ENCODE peak calls at places on chromosomes 6 and 20, in six cellular contexts. One of them, this sample, is unnamed.
A peak's percentile ranks its signal among the peaks of the same experiment; 100 is the strongest.

GRCh38 chr6:164296411-164296810 is 881.9 kb downstream of the QKI start:
- DNase-seq in stimulated activated CD4-positive, alpha-beta T cell treated with anti-CD3 and anti-CD28 coated beads, Interleukin-4, amount 100 ng/mL, for 1 hour: no peak
- DNase-seq in fibroblast of lung: no peak
- DNase-seq in ELR: no peak
- DNase-seq in non-pigmented ciliary epithelial cell: no peak
- DNase-seq in tibial artery: no peak
- DNase-seq in this sample: no peak

GRCh38 chr20:12171927-12172581 is 254.4 kb downstream of the BTBD3 start:
- DNase-seq in non-pigmented ciliary epithelial cell: peak; percentile 65
- DNase-seq in stimulated activated CD4-positive, alpha-beta T cell treated with anti-CD3 and anti-CD28 coated beads, Interleukin-4, amount 100 ng/mL, for 1 hour: no peak
- DNase-seq in fibroblast of lung: peak; percentile 89
- DNase-seq in ELR: no peak
- DNase-seq in tibial artery: no peak
- DNase-seq in this sample: no peak

GRCh38 chr6:67458265-67458664 is 1176.8 kb upstream of the ADGRB3 start:
- DNase-seq in fibroblast of lung: peak; percentile 5
- DNase-seq in non-pigmented ciliary epithelial cell: no peak
- DNase-seq in stimulated activated CD4-positive, alpha-beta T cell treated with anti-CD3 and anti-CD28 coated beads, Interleukin-4, amount 100 ng/mL, for 1 hour: no peak
- DNase-seq in ELR: no peak
- DNase-seq in tibial artery: no peak
- DNase-seq in this sample: no peak

GRCh38 chr20:9794831-9795230 is 44.0 kb downstream of the PAK5 start:
- DNase-seq in tibial artery: no peak
- DNase-seq in non-pigmented ciliary epithelial cell: no peak
- DNase-seq in ELR: no peak
- DNase-seq in stimulated activated CD4-positive, alpha-beta T cell treated with anti-CD3 and anti-CD28 coated beads, Interleukin-4, amount 100 ng/mL, for 1 hour: no peak
- DNase-seq in fibroblast of lung: no peak
- DNase-seq in this sample: no peak

GRCh38 chr20:59422911-59423520 is 122.6 kb downstream of the EDN3 start:
- DNase-seq in non-pigmented ciliary epithelial cell: no peak
- DNase-seq in stimulated activated CD4-positive, alpha-beta T cell treated with anti-CD3 and anti-CD28 coated beads, Interleukin-4, amount 100 ng/mL, for 1 hour: no peak
- DNase-seq in tibial artery: no peak
- DNase-seq in ELR: no peak
- DNase-seq in fibroblast of lung: no peak
- DNase-seq in this sample: no peak

GRCh38 chr6:14754636-14755513 is 491.0 kb upstream of the JARID2 start:
- DNase-seq in fibroblast of lung: no peak
- DNase-seq in ELR: no peak
- DNase-seq in stimulated activated CD4-positive, alpha-beta T cell treated with anti-CD3 and anti-CD28 coated beads, Interleukin-4, amount 100 ng/mL, for 1 hour: peak; percentile 45
- DNase-seq in non-pigmented ciliary epithelial cell: no peak
- DNase-seq in tibial artery: no peak
- DNase-seq in this sample: no peak

GRCh38 chr6:84774174-84775158 is 10.1 kb upstream of the TBX18 start:
- DNase-seq in tibial artery: peak; percentile 87
- DNase-seq in stimulated activated CD4-positive, alpha-beta T cell treated with anti-CD3 and anti-CD28 coated beads, Interleukin-4, amount 100 ng/mL, for 1 hour: no peak
- DNase-seq in fibroblast of lung: no peak
- DNase-seq in non-pigmented ciliary epithelial cell: no peak
- DNase-seq in ELR: peak; percentile 60
- DNase-seq in this sample: peak; percentile 82

GRCh38 chr20:51457281-51457932 is 85.1 kb downstream of the NFATC2 start:
- DNase-seq in fibroblast of lung: peak; percentile 76
- DNase-seq in non-pigmented ciliary epithelial cell: no peak
- DNase-seq in tibial artery: peak; percentile 80
- DNase-seq in ELR: peak; percentile 86
- DNase-seq in stimulated activated CD4-positive, alpha-beta T cell treated with anti-CD3 and anti-CD28 coated beads, Interleukin-4, amount 100 ng/mL, for 1 hour: no peak
- DNase-seq in this sample: peak; percentile 84

GRCh38 chr20:37714973-37715657 is 21.3 kb downstream of the CTNNBL1 start:
- DNase-seq in tibial artery: no peak
- DNase-seq in fibroblast of lung: peak; percentile 20
- DNase-seq in stimulated activated CD4-positive, alpha-beta T cell treated with anti-CD3 and anti-CD28 coated beads, Interleukin-4, amount 100 ng/mL, for 1 hour: no peak
- DNase-seq in ELR: peak; percentile 67
- DNase-seq in non-pigmented ciliary epithelial cell: peak; percentile 34
- DNase-seq in this sample: no peak

GRCh38 chr20:56411759-56412472 is at the start of gene CASS4:
- DNase-seq in tibial artery: no peak
- DNase-seq in ELR: no peak
- DNase-seq in stimulated activated CD4-positive, alpha-beta T cell treated with anti-CD3 and anti-CD28 coated beads, Interleukin-4, amount 100 ng/mL, for 1 hour: no peak
- DNase-seq in non-pigmented ciliary epithelial cell: peak; percentile 57
- DNase-seq in fibroblast of lung: peak; percentile 93
- DNase-seq in this sample: peak; percentile 37

GRCh38 chr6:27617700-27618689 is 145.1 kb upstream of the ZNF184 start:
- DNase-seq in ELR: peak; percentile 72
- DNase-seq in tibial artery: no peak
- DNase-seq in stimulated activated CD4-positive, alpha-beta T cell treated with anti-CD3 and anti-CD28 coated beads, Interleukin-4, amount 100 ng/mL, for 1 hour: no peak
- DNase-seq in fibroblast of lung: peak; percentile 57
- DNase-seq in non-pigmented ciliary epithelial cell: no peak
- DNase-seq in this sample: peak; percentile 38

GRCh38 chr20:33169176-33169794 is 1.3 kb downstream of the BPIFA2 start:
- DNase-seq in tibial artery: no peak
- DNase-seq in ELR: peak; percentile 37
- DNase-seq in fibroblast of lung: no peak
- DNase-seq in non-pigmented ciliary epithelial cell: no peak
- DNase-seq in stimulated activated CD4-positive, alpha-beta T cell treated with anti-CD3 and anti-CD28 coated beads, Interleukin-4, amount 100 ng/mL, for 1 hour: peak; percentile 4
- DNase-seq in this sample: no peak

GRCh38 chr20:49448917-49449316 is 33.6 kb downstream of the KCNB1 start:
- DNase-seq in non-pigmented ciliary epithelial cell: no peak
- DNase-seq in fibroblast of lung: no peak
- DNase-seq in stimulated activated CD4-positive, alpha-beta T cell treated with anti-CD3 and anti-CD28 coated beads, Interleukin-4, amount 100 ng/mL, for 1 hour: no peak
- DNase-seq in ELR: no peak
- DNase-seq in tibial artery: no peak
- DNase-seq in this sample: no peak

GRCh38 chr6:22401206-22401605 is 104.4 kb upstream of the PRL start:
- DNase-seq in fibroblast of lung: no peak
- DNase-seq in tibial artery: no peak
- DNase-seq in non-pigmented ciliary epithelial cell: no peak
- DNase-seq in ELR: peak; percentile 3
- DNase-seq in stimulated activated CD4-positive, alpha-beta T cell treated with anti-CD3 and anti-CD28 coated beads, Interleukin-4, amount 100 ng/mL, for 1 hour: no peak
- DNase-seq in this sample: no peak

GRCh38 chr6:166419268-166419667 is 36.5 kb upstream of the MPC1 start:
- DNase-seq in non-pigmented ciliary epithelial cell: peak; percentile 9
- DNase-seq in ELR: no peak
- DNase-seq in stimulated activated CD4-positive, alpha-beta T cell treated with anti-CD3 and anti-CD28 coated beads, Interleukin-4, amount 100 ng/mL, for 1 hour: peak; percentile 41
- DNase-seq in tibial artery: peak; percentile 38
- DNase-seq in fibroblast of lung: peak; percentile 52
- DNase-seq in this sample: no peak

GRCh38 chr6:129022011-129022553 is 139.1 kb downstream of the LAMA2 start:
- DNase-seq in tibial artery: no peak
- DNase-seq in ELR: no peak
- DNase-seq in fibroblast of lung: peak; percentile 19
- DNase-seq in stimulated activated CD4-positive, alpha-beta T cell treated with anti-CD3 and anti-CD28 coated beads, Interleukin-4, amount 100 ng/mL, for 1 hour: no peak
- DNase-seq in non-pigmented ciliary epithelial cell: no peak
- DNase-seq in this sample: no peak

GRCh38 chr20:33803921-33804337 is 7.2 kb upstream of the CHMP4B start:
- DNase-seq in stimulated activated CD4-positive, alpha-beta T cell treated with anti-CD3 and anti-CD28 coated beads, Interleukin-4, amount 100 ng/mL, for 1 hour: no peak
- DNase-seq in tibial artery: no peak
- DNase-seq in ELR: peak; percentile 90
- DNase-seq in fibroblast of lung: peak; percentile 63
- DNase-seq in non-pigmented ciliary epithelial cell: peak; percentile 55
- DNase-seq in this sample: peak; percentile 47

GRCh38 chr6:101572627-101573026 is 179.1 kb downstream of the GRIK2 start:
- DNase-seq in fibroblast of lung: no peak
- DNase-seq in non-pigmented ciliary epithelial cell: no peak
- DNase-seq in ELR: no peak
- DNase-seq in stimulated activated CD4-positive, alpha-beta T cell treated with anti-CD3 and anti-CD28 coated beads, Interleukin-4, amount 100 ng/mL, for 1 hour: no peak
- DNase-seq in tibial artery: no peak
- DNase-seq in this sample: no peak

GRCh38 chr6:79630883-79631799 is at the start of gene SH3BGRL2:
- DNase-seq in stimulated activated CD4-positive, alpha-beta T cell treated with anti-CD3 and anti-CD28 coated beads, Interleukin-4, amount 100 ng/mL, for 1 hour: peak; percentile 27
- DNase-seq in fibroblast of lung: peak; percentile 64
- DNase-seq in non-pigmented ciliary epithelial cell: no peak
- DNase-seq in ELR: peak; percentile 66
- DNase-seq in tibial artery: peak; percentile 76
- DNase-seq in this sample: peak; percentile 81

GRCh38 chr6:17091122-17091521 is 10.7 kb upstream of the STMND1 start:
- DNase-seq in fibroblast of lung: peak; percentile 19
- DNase-seq in stimulated activated CD4-positive, alpha-beta T cell treated with anti-CD3 and anti-CD28 coated beads, Interleukin-4, amount 100 ng/mL, for 1 hour: no peak
- DNase-seq in ELR: peak; percentile 52
- DNase-seq in tibial artery: no peak
- DNase-seq in non-pigmented ciliary epithelial cell: no peak
- DNase-seq in this sample: peak; percentile 16

GRCh38 chr20:51760905-51761544 is 7.2 kb downstream of the ATP9A start:
- DNase-seq in stimulated activated CD4-positive, alpha-beta T cell treated with anti-CD3 and anti-CD28 coated beads, Interleukin-4, amount 100 ng/mL, for 1 hour: no peak
- DNase-seq in tibial artery: no peak
- DNase-seq in ELR: peak; percentile 80
- DNase-seq in fibroblast of lung: peak; percentile 77
- DNase-seq in non-pigmented ciliary epithelial cell: no peak
- DNase-seq in this sample: peak; percentile 87

GRCh38 chr6:11875325-11876109 is 96.9 kb upstream of the ADTRP start:
- DNase-seq in stimulated activated CD4-positive, alpha-beta T cell treated with anti-CD3 and anti-CD28 coated beads, Interleukin-4, amount 100 ng/mL, for 1 hour: no peak
- DNase-seq in fibroblast of lung: no peak
- DNase-seq in ELR: no peak
- DNase-seq in non-pigmented ciliary epithelial cell: no peak
- DNase-seq in tibial artery: no peak
- DNase-seq in this sample: no peak

GRCh38 chr6:129280719-129281118 is 397.8 kb downstream of the LAMA2 start:
- DNase-seq in non-pigmented ciliary epithelial cell: no peak
- DNase-seq in ELR: no peak
- DNase-seq in fibroblast of lung: no peak
- DNase-seq in stimulated activated CD4-positive, alpha-beta T cell treated with anti-CD3 and anti-CD28 coated beads, Interleukin-4, amount 100 ng/mL, for 1 hour: peak; percentile 8
- DNase-seq in tibial artery: no peak
- DNase-seq in this sample: no peak

GRCh38 chr6:38326837-38327236 is 312.9 kb downstream of the BTBD9 start:
- DNase-seq in non-pigmented ciliary epithelial cell: no peak
- DNase-seq in stimulated activated CD4-positive, alpha-beta T cell treated with anti-CD3 and anti-CD28 coated beads, Interleukin-4, amount 100 ng/mL, for 1 hour: no peak
- DNase-seq in tibial artery: no peak
- DNase-seq in fibroblast of lung: no peak
- DNase-seq in ELR: no peak
- DNase-seq in this sample: no peak

GRCh38 chr20:4721719-4722118 is at the start of gene PRND:
- DNase-seq in non-pigmented ciliary epithelial cell: no peak
- DNase-seq in tibial artery: no peak
- DNase-seq in fibroblast of lung: no peak
- DNase-seq in stimulated activated CD4-positive, alpha-beta T cell treated with anti-CD3 and anti-CD28 coated beads, Interleukin-4, amount 100 ng/mL, for 1 hour: no peak
- DNase-seq in ELR: no peak
- DNase-seq in this sample: no peak

GRCh38 chr6:167152858-167153257 is 4.9 kb downstream of the GPR31 start:
- DNase-seq in tibial artery: no peak
- DNase-seq in non-pigmented ciliary epithelial cell: no peak
- DNase-seq in stimulated activated CD4-positive, alpha-beta T cell treated with anti-CD3 and anti-CD28 coated beads, Interleukin-4, amount 100 ng/mL, for 1 hour: no peak
- DNase-seq in fibroblast of lung: no peak
- DNase-seq in ELR: no peak
- DNase-seq in this sample: no peak

GRCh38 chr20:37535443-37536132 is 7.9 kb upstream of the BLCAP start:
- DNase-seq in non-pigmented ciliary epithelial cell: no peak
- DNase-seq in fibroblast of lung: no peak
- DNase-seq in stimulated activated CD4-positive, alpha-beta T cell treated with anti-CD3 and anti-CD28 coated beads, Interleukin-4, amount 100 ng/mL, for 1 hour: no peak
- DNase-seq in ELR: no peak
- DNase-seq in tibial artery: no peak
- DNase-seq in this sample: no peak

GRCh38 chr6:151548201-151548600 is 54.4 kb downstream of the CCDC170 start:
- DNase-seq in tibial artery: no peak
- DNase-seq in ELR: no peak
- DNase-seq in fibroblast of lung: no peak
- DNase-seq in non-pigmented ciliary epithelial cell: no peak
- DNase-seq in stimulated activated CD4-positive, alpha-beta T cell treated with anti-CD3 and anti-CD28 coated beads, Interleukin-4, amount 100 ng/mL, for 1 hour: no peak
- DNase-seq in this sample: no peak

GRCh38 chr20:62123450-62124118 is 1.3 kb downstream of the LSM14B start:
- DNase-seq in fibroblast of lung: peak; percentile 33
- DNase-seq in tibial artery: no peak
- DNase-seq in stimulated activated CD4-positive, alpha-beta T cell treated with anti-CD3 and anti-CD28 coated beads, Interleukin-4, amount 100 ng/mL, for 1 hour: no peak
- DNase-seq in non-pigmented ciliary epithelial cell: no peak
- DNase-seq in ELR: peak; percentile 49
- DNase-seq in this sample: peak; percentile 37

GRCh38 chr20:34295284-34295683 is 7.9 kb downstream of the AHCY start:
- DNase-seq in non-pigmented ciliary epithelial cell: no peak
- DNase-seq in ELR: no peak
- DNase-seq in fibroblast of lung: no peak
- DNase-seq in tibial artery: no peak
- DNase-seq in stimulated activated CD4-positive, alpha-beta T cell treated with anti-CD3 and anti-CD28 coated beads, Interleukin-4, amount 100 ng/mL, for 1 hour: no peak
- DNase-seq in this sample: no peak

GRCh38 chr6:31074406-31074805 is 38.0 kb downstream of the C6orf15 start:
- DNase-seq in non-pigmented ciliary epithelial cell: no peak
- DNase-seq in tibial artery: no peak
- DNase-seq in ELR: peak; percentile 25
- DNase-seq in fibroblast of lung: no peak
- DNase-seq in stimulated activated CD4-positive, alpha-beta T cell treated with anti-CD3 and anti-CD28 coated beads, Interleukin-4, amount 100 ng/mL, for 1 hour: no peak
- DNase-seq in this sample: no peak

GRCh38 chr6:55997223-55997874 is 122.0 kb upstream of the BMP5 start:
- DNase-seq in fibroblast of lung: no peak
- DNase-seq in non-pigmented ciliary epithelial cell: no peak
- DNase-seq in ELR: no peak
- DNase-seq in stimulated activated CD4-positive, alpha-beta T cell treated with anti-CD3 and anti-CD28 coated beads, Interleukin-4, amount 100 ng/mL, for 1 hour: no peak
- DNase-seq in tibial artery: no peak
- DNase-seq in this sample: no peak

GRCh38 chr6:36327226-36328009 is 9.3 kb downstream of the BNIP5 start:
- DNase-seq in fibroblast of lung: no peak
- DNase-seq in tibial artery: no peak
- DNase-seq in ELR: no peak
- DNase-seq in non-pigmented ciliary epithelial cell: no peak
- DNase-seq in stimulated activated CD4-positive, alpha-beta T cell treated with anti-CD3 and anti-CD28 coated beads, Interleukin-4, amount 100 ng/mL, for 1 hour: no peak
- DNase-seq in this sample: no peak

GRCh38 chr20:9397928-9398327 is 116.5 kb upstream of the LAMP5 start:
- DNase-seq in ELR: no peak
- DNase-seq in stimulated activated CD4-positive, alpha-beta T cell treated with anti-CD3 and anti-CD28 coated beads, Interleukin-4, amount 100 ng/mL, for 1 hour: no peak
- DNase-seq in non-pigmented ciliary epithelial cell: no peak
- DNase-seq in fibroblast of lung: no peak
- DNase-seq in tibial artery: no peak
- DNase-seq in this sample: no peak

GRCh38 chr6:83978324-83978734 is 55.2 kb upstream of the MRAP2 start:
- DNase-seq in non-pigmented ciliary epithelial cell: no peak
- DNase-seq in stimulated activated CD4-positive, alpha-beta T cell treated with anti-CD3 and anti-CD28 coated beads, Interleukin-4, amount 100 ng/mL, for 1 hour: no peak
- DNase-seq in fibroblast of lung: no peak
- DNase-seq in tibial artery: no peak
- DNase-seq in ELR: no peak
- DNase-seq in this sample: no peak

GRCh38 chr20:34751453-34751852 is 47.3 kb downstream of the TP53INP2 start:
- DNase-seq in ELR: no peak
- DNase-seq in fibroblast of lung: no peak
- DNase-seq in stimulated activated CD4-positive, alpha-beta T cell treated with anti-CD3 and anti-CD28 coated beads, Interleukin-4, amount 100 ng/mL, for 1 hour: no peak
- DNase-seq in non-pigmented ciliary epithelial cell: no peak
- DNase-seq in tibial artery: no peak
- DNase-seq in this sample: no peak

GRCh38 chr6:155436981-155437749 is 18.5 kb downstream of the NOX3 start:
- DNase-seq in fibroblast of lung: peak; percentile 49
- DNase-seq in non-pigmented ciliary epithelial cell: no peak
- DNase-seq in ELR: no peak
- DNase-seq in tibial artery: no peak
- DNase-seq in stimulated activated CD4-positive, alpha-beta T cell treated with anti-CD3 and anti-CD28 coated beads, Interleukin-4, amount 100 ng/mL, for 1 hour: no peak
- DNase-seq in this sample: peak; percentile 33

GRCh38 chr20:59145926-59146800 is 17.5 kb upstream of the ZNF831 start:
- DNase-seq in ELR: no peak
- DNase-seq in fibroblast of lung: no peak
- DNase-seq in non-pigmented ciliary epithelial cell: no peak
- DNase-seq in tibial artery: peak; percentile 27
- DNase-seq in stimulated activated CD4-positive, alpha-beta T cell treated with anti-CD3 and anti-CD28 coated beads, Interleukin-4, amount 100 ng/mL, for 1 hour: peak; percentile 82
- DNase-seq in this sample: no peak